ENCODE peak calls at places on chromosomes 4 and X, in four cellular contexts. P is H1, T is A549, K is K562. N is an unnamed sample.

GRCh38 chr4:80484707-80485106 is 149.2 kb downstream of the CFAP299 start:
- DNase-seq in K (no peak), T (no peak), P (no peak), N (peak)

GRCh38 chr4:78622253-78622979 is 70.8 kb downstream of the ANXA3 start:
- DNase-seq in K (peak), T (peak), P (no peak), N (peak)

GRCh38 chrX:119429471-119429870 is 30.3 kb downstream of the SLC25A43 start:
- DNase-seq in P (no peak), T (no peak), K (no peak), N (no peak)

GRCh38 chr4:100311181-100311580 is 120.9 kb upstream of the DDIT4L start:
- DNase-seq in P (no peak), K (no peak), T (peak), N (no peak)

GRCh38 chrX:15522464-15522863 is 21.9 kb downstream of the BMX start:
- DNase-seq in T (no peak), P (no peak), K (no peak), N (no peak)

GRCh38 chrX:107675823-107676555 is 47.7 kb downstream of the PRPS1 start:
- DNase-seq in P (no peak), T (no peak), K (no peak), N (peak)

GRCh38 chr4:108874806-108875205 is 112.0 kb upstream of the ETNPPL start:
- DNase-seq in P (no peak), K (no peak), T (no peak), N (no peak)

GRCh38 chr4:140103676-140104075 is 50.3 kb downstream of the MAML3 start:
- DNase-seq in T (peak), P (no peak), K (no peak), N (peak)

GRCh38 chr4:108849611-108850406 is 87.0 kb upstream of the ETNPPL start:
- DNase-seq in T (no peak), P (no peak), K (no peak), N (peak)

GRCh38 chr4:187603093-187603395 is 392.5 kb upstream of the ZFP42 start:
- DNase-seq in P (no peak), K (no peak), T (no peak), N (peak)

GRCh38 chr4:32858971-32859370 is 2138.8 kb downstream of the PCDH7 start:
- DNase-seq in T (peak), P (no peak), K (no peak), N (peak)

DNA sequence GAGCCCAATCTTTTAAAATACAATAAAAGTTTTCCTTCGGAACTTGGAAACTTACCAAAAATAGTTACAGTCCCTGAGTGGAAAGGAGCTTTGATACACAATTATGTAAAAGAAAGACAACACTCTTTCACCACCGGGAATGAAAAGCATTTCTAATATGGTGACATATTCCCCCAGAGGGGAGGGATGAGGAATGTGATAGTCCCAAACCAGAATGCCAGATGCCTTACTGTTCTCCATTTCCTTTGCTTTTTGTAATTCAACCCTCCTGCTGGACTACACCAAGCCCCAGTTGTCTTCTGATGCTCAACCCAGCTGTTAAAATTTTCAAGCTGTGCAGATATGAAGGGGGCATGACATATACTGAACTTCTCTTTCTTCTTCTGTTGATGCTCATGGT is 4.1 kb downstream of the PRIMPOL start:
- DNase-seq in T (no peak), P (no peak), K (no peak), N (peak)
- TF ChIP-seq CEBPB in T (no peak), P (no peak), K (no peak), N (no peak)

GRCh38 chr4:19913670-19914069 is 338.0 kb upstream of the SLIT2 start:
- DNase-seq in T (no peak), K (no peak), P (no peak), N (peak)
- TF ChIP-seq CEBPB in T (no peak), K (no peak), P (no peak), N (no peak)

GRCh38 chr4:59180969-59181368 is 2019.2 kb upstream of the ADGRL3 start:
- DNase-seq in K (no peak), P (no peak), T (no peak), N (no peak)
- TF ChIP-seq CEBPB in K (no peak), P (no peak), T (no peak), N (no peak)

GRCh38 chr4:119017634-119018033 is 118.0 kb upstream of the MYOZ2 start:
- DNase-seq in T (no peak), P (no peak), K (no peak), N (no peak)

GRCh38 chr4:119016636-119017035 is 119.0 kb upstream of the MYOZ2 start:
- DNase-seq in T (no peak), K (no peak), P (no peak), N (peak)

GRCh38 chr4:119025440-119025839 is 110.2 kb upstream of the MYOZ2 start:
- DNase-seq in P (no peak), T (peak), K (no peak), N (peak)

GRCh38 chr4:119024102-119024501 is 111.5 kb upstream of the MYOZ2 start:
- DNase-seq in T (no peak), K (no peak), P (no peak), N (no peak)

GRCh38 chr4:119020158-119020557 is 115.5 kb upstream of the MYOZ2 start:
- DNase-seq in T (no peak), P (no peak), K (no peak), N (peak)
- TF ChIP-seq CEBPB in T (no peak), P (no peak), K (no peak), N (peak)

GRCh38 chr4:21888195-21888976 is 60.2 kb downstream of the KCNIP4 start:
- DNase-seq in K (no peak), T (peak), P (no peak), N (peak)
- TF ChIP-seq CEBPB in K (no peak), T (no peak), P (no peak), N (peak)

GRCh38 chr4:153206534-153206933 is 2.3 kb downstream of the TRIM2 start:
- DNase-seq in T (no peak), P (no peak), K (no peak), N (no peak)

GRCh38 chr4:153205757-153206156 is 1.5 kb downstream of the TRIM2 start:
- DNase-seq in P (no peak), K (no peak), T (no peak), N (no peak)

GRCh38 chr4:153209410-153209809 is 5.2 kb downstream of the TRIM2 start:
- DNase-seq in K (no peak), T (no peak), P (no peak), N (no peak)

GRCh38 chr4:153207027-153207426 is 2.8 kb downstream of the TRIM2 start:
- DNase-seq in P (no peak), T (no peak), K (no peak), N (no peak)

GRCh38 chr4:153207561-153207960 is 3.3 kb downstream of the TRIM2 start:
- DNase-seq in T (peak), P (no peak), K (peak), N (peak)
- TF ChIP-seq CEBPB in T (no peak), P (no peak), K (no peak), N (no peak)